ENCODE peak calls at places on chromosome 6, in eight cellular contexts. V, S, U, C, Z, F, K and T are unnamed samples.

GRCh38 chr6:148790404-148790803 is 43.6 kb downstream of the UST start:
- DNase-seq in V (no peak), S (no peak), U (no peak), C (no peak), Z (no peak), F (no peak), K (no peak), T (no peak)

GRCh38 chr6:26043389-26044139 is 43.7 kb upstream of the HFE start:
- DNase-seq in V (peak), S (peak), U (peak), C (peak), Z (peak), F (peak), K (peak), T (peak)

GRCh38 chr6:11921017-11921438 is 91.1 kb upstream of the HIVEP1 start:
- DNase-seq in V (no peak), S (no peak), U (peak), C (peak), Z (no peak), F (no peak), K (peak), T (no peak)

GRCh38 chr6:149027484-149027883 is 280.7 kb downstream of the UST start:
- DNase-seq in V (no peak), S (no peak), U (no peak), C (no peak), Z (no peak), F (no peak), K (no peak), T (no peak)

GRCh38 chr6:38207371-38207770 is 387.8 kb downstream of the ZFAND3 start:
- DNase-seq in V (no peak), S (no peak), U (no peak), C (no peak), Z (no peak), F (no peak), K (no peak), T (no peak)

GRCh38 chr6:107871981-107872380 is 47.9 kb upstream of the SCML4 start:
- DNase-seq in V (no peak), S (no peak), U (no peak), C (no peak), Z (no peak), F (no peak), K (no peak), T (no peak)

GRCh38 chr6:3987072-3987471 is 91.9 kb downstream of the FAM217A start:
- DNase-seq in V (no peak), S (no peak), U (peak), C (no peak), Z (no peak), F (no peak), K (no peak), T (no peak)

GRCh38 chr6:159977242-159978214 is 8.6 kb downstream of the IGF2R start:
- DNase-seq in V (no peak), S (peak), U (peak), C (no peak), Z (no peak), F (no peak), K (peak), T (no peak)

GRCh38 chr6:106730672-106731071 is 101.3 kb downstream of the QRSL1 start:
- DNase-seq in V (no peak), S (no peak), U (no peak), C (no peak), Z (no peak), F (no peak), K (peak), T (no peak)

GRCh38 chr6:11460001-11460668 is 77.4 kb upstream of the TMEM170B start:
- DNase-seq in V (no peak), S (no peak), U (peak), C (no peak), Z (no peak), F (peak), K (peak), T (no peak)

GRCh38 chr6:9428416-9429172 is 986.3 kb downstream of the TFAP2A start:
- DNase-seq in V (no peak), S (no peak), U (no peak), C (no peak), Z (no peak), F (no peak), K (peak), T (no peak)

GRCh38 chr6:45415778-45416518 is 38.2 kb upstream of the SUPT3H start:
- DNase-seq in V (no peak), S (no peak), U (no peak), C (no peak), Z (no peak), F (no peak), K (no peak), T (no peak)

GRCh38 chr6:116507324-116507723 is 4.1 kb upstream of the CALHM5 start:
- DNase-seq in V (no peak), S (no peak), U (peak), C (no peak), Z (no peak), F (no peak), K (peak), T (no peak)

GRCh38 chr6:129683606-129684322 is 26.2 kb downstream of the ARHGAP18 start:
- DNase-seq in V (peak), S (no peak), U (peak), C (peak), Z (peak), F (peak), K (peak), T (peak)

GRCh38 chr6:7166410-7167293 is 58.9 kb downstream of the RREB1 start:
- DNase-seq in V (no peak), S (no peak), U (peak), C (no peak), Z (no peak), F (no peak), K (peak), T (no peak)

GRCh38 chr6:1838604-1839003 is 228.9 kb downstream of the FOXC1 start:
- DNase-seq in V (no peak), S (no peak), U (peak), C (no peak), Z (no peak), F (no peak), K (peak), T (no peak)

GRCh38 chr6:5990776-5991175 is 15.9 kb downstream of the NRN1 start:
- DNase-seq in V (no peak), S (no peak), U (no peak), C (no peak), Z (no peak), F (no peak), K (no peak), T (no peak)

GRCh38 chr6:36126553-36127458 is 3.5 kb upstream of the MAPK13 start:
- DNase-seq in V (no peak), S (no peak), U (peak), C (no peak), Z (no peak), F (peak), K (peak), T (no peak)

GRCh38 chr6:13417431-13417830 is 70.0 kb downstream of the GFOD1 start:
- DNase-seq in V (no peak), S (no peak), U (no peak), C (no peak), Z (no peak), F (no peak), K (no peak), T (no peak)

GRCh38 chr6:128519931-128520435 is 416 bp downstream of the PTPRK start:
- DNase-seq in V (no peak), S (peak), U (no peak), C (no peak), Z (peak), F (peak), K (peak), T (peak)

GRCh38 chr6:125899726-125900182 is 56.8 kb upstream of the HINT3 start:
- DNase-seq in V (no peak), S (no peak), U (no peak), C (peak), Z (no peak), F (no peak), K (no peak), T (no peak)

GRCh38 chr6:16196260-16196914 is 42.0 kb upstream of the GMPR start:
- DNase-seq in V (no peak), S (no peak), U (no peak), C (no peak), Z (no peak), F (no peak), K (no peak), T (no peak)

GRCh38 chr6:89412071-89413005 is at the start of gene RRAGD:
- DNase-seq in V (peak), S (peak), U (no peak), C (no peak), Z (peak), F (peak), K (no peak), T (peak)

GRCh38 chr6:159761135-159761872 is 541 bp upstream of the ACAT2 start:
- DNase-seq in V (no peak), S (no peak), U (peak), C (no peak), Z (peak), F (peak), K (peak), T (peak)

GRCh38 chr6:136947037-136947436 is 24.9 kb downstream of the SLC35D3 start:
- DNase-seq in V (no peak), S (no peak), U (no peak), C (no peak), Z (no peak), F (no peak), K (no peak), T (no peak)

GRCh38 chr6:145814035-145814500 is 527 bp downstream of the FBXO30 start:
- DNase-seq in V (no peak), S (no peak), U (peak), C (no peak), Z (no peak), F (peak), K (no peak), T (no peak)

GRCh38 chr6:4085329-4085695 is 6.4 kb upstream of the FAM217A start:
- DNase-seq in V (no peak), S (no peak), U (peak), C (no peak), Z (no peak), F (no peak), K (peak), T (no peak)

GRCh38 chr6:4359108-4359710 is 223.8 kb upstream of the ECI2 start:
- DNase-seq in V (no peak), S (no peak), U (no peak), C (no peak), Z (no peak), F (no peak), K (peak), T (no peak)

GRCh38 chr6:130836071-130836670 is 9.0 kb downstream of the SMLR1 start:
- DNase-seq in V (no peak), S (no peak), U (no peak), C (no peak), Z (no peak), F (no peak), K (no peak), T (no peak)

GRCh38 chr6:40623178-40623577 is 36.0 kb upstream of the LRFN2 start:
- DNase-seq in V (no peak), S (no peak), U (no peak), C (no peak), Z (no peak), F (no peak), K (no peak), T (no peak)

GRCh38 chr6:40623931-40624330 is 36.8 kb upstream of the LRFN2 start:
- DNase-seq in V (no peak), S (no peak), U (no peak), C (no peak), Z (no peak), F (no peak), K (no peak), T (no peak)

DNA sequence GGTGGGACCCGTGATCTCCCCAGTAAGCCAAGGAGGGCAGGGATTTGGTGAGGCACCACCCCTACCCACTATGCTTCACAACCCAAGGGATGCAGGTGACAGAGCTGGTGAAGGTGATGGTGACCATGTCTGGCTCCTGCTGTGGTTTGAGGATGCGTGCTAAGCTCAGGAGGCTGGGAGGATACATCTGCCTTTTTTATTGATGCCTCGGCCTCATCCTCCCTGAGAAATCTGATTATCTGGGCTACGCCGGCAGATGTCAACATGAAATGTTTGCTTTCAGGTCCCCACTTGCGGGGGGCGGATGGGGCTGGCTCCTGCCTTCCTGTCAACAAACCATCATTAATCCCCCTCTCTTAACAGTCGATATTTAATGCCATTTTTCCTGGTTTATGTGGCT is 33.4 kb upstream of the LRFN2 start:
- DNase-seq in V (no peak), S (no peak), U (no peak), C (no peak), Z (no peak), F (no peak), K (no peak), T (no peak)
- TF ChIP-seq CTCF in V (no peak), S (no peak), U (no peak), C (no peak), Z (no peak), F (no peak), K (no peak), T (no peak)

GRCh38 chr6:31477521-31477920 is 20.4 kb upstream of the MICB start:
- DNase-seq in V (no peak), S (no peak), U (no peak), C (no peak), Z (no peak), F (no peak), K (no peak), T (no peak)

GRCh38 chr6:31473780-31474725 is 23.9 kb upstream of the MICB start:
- DNase-seq in V (no peak), S (no peak), U (peak), C (no peak), Z (no peak), F (no peak), K (peak), T (no peak)

GRCh38 chr6:31478186-31478950 is 19.6 kb upstream of the MICB start:
- DNase-seq in V (no peak), S (no peak), U (no peak), C (no peak), Z (no peak), F (no peak), K (no peak), T (no peak)

GRCh38 chr6:31474871-31475286 is 23.1 kb upstream of the MICB start:
- DNase-seq in V (no peak), S (no peak), U (no peak), C (no peak), Z (no peak), F (peak), K (no peak), T (no peak)

GRCh38 chr6:31476515-31477139 is 21.3 kb upstream of the MICB start:
- DNase-seq in V (no peak), S (no peak), U (no peak), C (no peak), Z (no peak), F (no peak), K (no peak), T (no peak)
- TF ChIP-seq CTCF in V (no peak), S (no peak), U (no peak), C (no peak), Z (no peak), F (no peak), K (no peak), T (no peak)

DNA sequence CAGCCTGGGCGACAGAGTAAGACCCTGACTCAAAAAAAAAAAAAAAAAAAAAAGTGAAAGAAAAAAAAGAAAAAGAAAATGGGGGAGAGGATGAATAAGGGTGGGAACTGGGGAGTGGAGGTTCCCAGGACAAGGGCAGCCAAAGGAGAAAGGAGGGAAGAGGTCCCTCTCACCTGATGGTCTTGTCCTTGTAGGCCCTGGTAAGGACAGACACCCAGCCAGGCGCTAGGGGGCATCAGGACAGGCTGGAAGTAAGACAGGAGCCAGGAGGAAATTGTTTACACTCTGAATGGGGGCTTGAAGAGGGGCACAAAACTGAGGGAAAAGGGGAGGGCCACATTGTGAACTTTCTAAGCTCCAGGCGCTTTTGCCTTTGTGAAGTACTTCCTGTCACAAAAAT is 2.3 kb upstream of the ALDH5A1 start:
- DNase-seq in V (no peak), S (no peak), U (no peak), C (no peak), Z (no peak), F (peak), K (no peak), T (no peak)
- TF ChIP-seq CTCF in V (peak), S (no peak), U (peak), C (peak), Z (no peak), F (no peak), K (peak), T (no peak)

GRCh38 chr6:114543696-114544095 is 200.9 kb upstream of the HS3ST5 start:
- DNase-seq in V (no peak), S (no peak), U (no peak), C (no peak), Z (no peak), F (no peak), K (no peak), T (no peak)
- TF ChIP-seq CTCF in V (no peak), S (no peak), U (no peak), C (no peak), Z (no peak), F (no peak), K (no peak), T (no peak)

GRCh38 chr6:139252018-139252390 is 39.8 kb downstream of the TXLNB start:
- DNase-seq in V (no peak), S (peak), U (no peak), C (no peak), Z (no peak), F (no peak), K (no peak), T (no peak)
- TF ChIP-seq CTCF in V (no peak), S (no peak), U (no peak), C (no peak), Z (no peak), F (no peak), K (no peak), T (no peak)

DNA sequence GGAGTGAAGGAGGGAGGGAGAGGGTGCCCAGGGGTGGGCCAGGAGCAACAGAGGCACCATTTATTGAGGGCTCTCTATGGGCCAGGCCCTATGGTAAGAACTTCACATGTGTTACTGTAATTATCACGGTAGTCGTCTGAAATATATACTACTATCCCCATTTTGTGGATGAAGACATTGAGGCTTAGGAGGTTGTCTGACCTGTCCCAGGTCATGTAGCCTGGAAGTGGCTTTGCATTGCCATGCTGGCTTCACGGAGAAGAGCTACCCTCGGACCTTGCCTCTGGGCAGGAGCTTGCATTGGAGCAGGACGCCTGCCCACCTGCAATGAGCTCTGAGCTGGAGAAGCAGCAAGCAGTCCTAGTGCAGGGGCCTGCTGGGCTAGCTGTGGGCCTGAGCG is 24.4 kb upstream of the SRF start:
- DNase-seq in V (no peak), S (no peak), U (no peak), C (no peak), Z (no peak), F (no peak), K (no peak), T (no peak)
- TF ChIP-seq CTCF in V (no peak), S (no peak), U (no peak), C (no peak), Z (no peak), F (no peak), K (no peak), T (no peak)

DNA sequence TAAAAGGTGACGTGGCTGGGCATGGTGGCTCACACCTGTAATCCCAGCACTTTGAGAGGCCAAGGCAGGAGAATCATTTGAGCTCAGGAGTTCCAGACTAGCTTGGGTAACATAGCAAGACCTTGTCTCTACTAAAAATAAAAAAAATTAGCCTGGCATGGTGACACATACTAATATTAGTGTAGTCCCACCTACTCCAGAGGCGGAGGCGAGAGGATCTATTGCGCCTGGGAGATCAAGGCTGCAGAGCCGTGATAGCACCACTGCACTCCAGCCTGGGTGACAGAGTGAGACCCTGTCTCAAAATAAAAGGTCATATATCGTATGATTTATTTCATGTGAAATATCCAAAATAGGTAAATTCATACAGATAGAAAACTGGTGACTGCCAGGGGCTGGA is 132.5 kb downstream of the SLC16A10 start:
- DNase-seq in V (no peak), S (no peak), U (no peak), C (no peak), Z (no peak), F (no peak), K (no peak), T (no peak)
- TF ChIP-seq CTCF in V (no peak), S (no peak), U (no peak), C (no peak), Z (no peak), F (no peak), K (no peak), T (no peak)